ENCODE peak calls at places on chromosomes 11 and 22, in eight cellular contexts. One of them, this sample, is unnamed.

GRCh38 chr11:20056109-20057054 is 103.9 kb downstream of the DBX1 start:
- DNase-seq in substantia nigra: peak; percentile 28
- DNase-seq in GM23248: no peak
- DNase-seq in upper lobe of left lung: no peak
- DNase-seq in CD8-positive, alpha-beta memory T cell: no peak
- DNase-seq in A549: no peak
- DNase-seq in fibroblast of lung: no peak
- DNase-seq in neural progenitor cell: no peak
- DNase-seq in this sample: peak; percentile 37

GRCh38 chr11:36352919-36353318 is 56.8 kb downstream of the PRR5L start:
- DNase-seq in upper lobe of left lung: peak; percentile 21
- DNase-seq in substantia nigra: no peak
- DNase-seq in A549: no peak
- DNase-seq in CD8-positive, alpha-beta memory T cell: peak; percentile 88
- DNase-seq in fibroblast of lung: no peak
- DNase-seq in GM23248: no peak
- DNase-seq in neural progenitor cell: no peak
- DNase-seq in this sample: no peak

GRCh38 chr11:109939176-109939810 is 153.9 kb upstream of the ZC3H12C start:
- DNase-seq in CD8-positive, alpha-beta memory T cell: no peak
- DNase-seq in GM23248: peak; percentile 91
- DNase-seq in neural progenitor cell: peak; percentile 78
- DNase-seq in upper lobe of left lung: peak; percentile 43
- DNase-seq in fibroblast of lung: peak; percentile 85
- DNase-seq in substantia nigra: no peak
- DNase-seq in A549: peak; percentile 38
- DNase-seq in this sample: no peak

GRCh38 chr11:47565340-47566165 is at the start of gene PTPMT1:
- DNase-seq in A549: peak; percentile 55
- DNase-seq in substantia nigra: peak; percentile 47
- DNase-seq in GM23248: peak; percentile 92
- DNase-seq in CD8-positive, alpha-beta memory T cell: peak; percentile 75
- DNase-seq in fibroblast of lung: peak; percentile 68
- DNase-seq in upper lobe of left lung: peak; percentile 82
- DNase-seq in neural progenitor cell: peak; percentile 80
- DNase-seq in this sample: no peak

GRCh38 chr11:115284766-115285165 is 219.4 kb downstream of the CADM1 start:
- DNase-seq in CD8-positive, alpha-beta memory T cell: no peak
- DNase-seq in GM23248: no peak
- DNase-seq in neural progenitor cell: peak; percentile 42
- DNase-seq in substantia nigra: no peak
- DNase-seq in upper lobe of left lung: no peak
- DNase-seq in fibroblast of lung: peak; percentile 29
- DNase-seq in A549: no peak
- DNase-seq in this sample: no peak

GRCh38 chr11:27619039-27619438 is 81.2 kb downstream of the BDNF start:
- DNase-seq in substantia nigra: no peak
- DNase-seq in A549: no peak
- DNase-seq in GM23248: peak; percentile 38
- DNase-seq in neural progenitor cell: no peak
- DNase-seq in upper lobe of left lung: no peak
- DNase-seq in CD8-positive, alpha-beta memory T cell: no peak
- DNase-seq in fibroblast of lung: no peak
- DNase-seq in this sample: no peak

GRCh38 chr22:25546242-25546641 is 18.2 kb upstream of the GRK3 start:
- DNase-seq in substantia nigra: no peak
- DNase-seq in CD8-positive, alpha-beta memory T cell: no peak
- DNase-seq in A549: no peak
- DNase-seq in upper lobe of left lung: no peak
- DNase-seq in neural progenitor cell: no peak
- DNase-seq in fibroblast of lung: no peak
- DNase-seq in GM23248: no peak
- DNase-seq in this sample: no peak

GRCh38 chr22:30701872-30702271 is 7.2 kb downstream of the OSBP2 start:
- DNase-seq in neural progenitor cell: no peak
- DNase-seq in A549: no peak
- DNase-seq in fibroblast of lung: no peak
- DNase-seq in CD8-positive, alpha-beta memory T cell: no peak
- DNase-seq in substantia nigra: no peak
- DNase-seq in GM23248: peak; percentile 69
- DNase-seq in upper lobe of left lung: no peak
- DNase-seq in this sample: no peak

GRCh38 chr11:71301858-71302533 is 49.6 kb upstream of the SHANK2 start:
- DNase-seq in CD8-positive, alpha-beta memory T cell: no peak
- DNase-seq in upper lobe of left lung: no peak
- DNase-seq in GM23248: no peak
- DNase-seq in neural progenitor cell: no peak
- DNase-seq in substantia nigra: no peak
- DNase-seq in A549: no peak
- DNase-seq in fibroblast of lung: no peak
- DNase-seq in this sample: no peak

GRCh38 chr11:37072538-37072937 is 474.5 kb upstream of the RAG2 start:
- DNase-seq in GM23248: no peak
- DNase-seq in upper lobe of left lung: no peak
- DNase-seq in CD8-positive, alpha-beta memory T cell: no peak
- DNase-seq in substantia nigra: no peak
- DNase-seq in A549: no peak
- DNase-seq in fibroblast of lung: peak; percentile 0
- DNase-seq in neural progenitor cell: no peak
- DNase-seq in this sample: no peak

GRCh38 chr22:17943533-17944204 is 80.7 kb downstream of the MICAL3 start:
- DNase-seq in neural progenitor cell: no peak
- DNase-seq in substantia nigra: no peak
- DNase-seq in GM23248: no peak
- DNase-seq in A549: no peak
- DNase-seq in upper lobe of left lung: no peak
- DNase-seq in CD8-positive, alpha-beta memory T cell: no peak
- DNase-seq in fibroblast of lung: no peak
- DNase-seq in this sample: no peak

GRCh38 chr22:17944205-17944725 is 80.1 kb downstream of the MICAL3 start:
- DNase-seq in substantia nigra: no peak
- DNase-seq in neural progenitor cell: peak; percentile 64
- DNase-seq in GM23248: no peak
- DNase-seq in upper lobe of left lung: no peak
- DNase-seq in CD8-positive, alpha-beta memory T cell: no peak
- DNase-seq in fibroblast of lung: no peak
- DNase-seq in A549: no peak
- DNase-seq in this sample: no peak

GRCh38 chr22:17945851-17946690 is 78.3 kb downstream of the MICAL3 start:
- DNase-seq in substantia nigra: no peak
- DNase-seq in upper lobe of left lung: peak; percentile 1
- DNase-seq in neural progenitor cell: no peak
- DNase-seq in CD8-positive, alpha-beta memory T cell: no peak
- DNase-seq in fibroblast of lung: no peak
- DNase-seq in GM23248: no peak
- DNase-seq in A549: no peak
- DNase-seq in this sample: no peak

GRCh38 chr22:17946691-17947367 is 77.5 kb downstream of the MICAL3 start:
- DNase-seq in neural progenitor cell: no peak
- DNase-seq in A549: no peak
- DNase-seq in GM23248: no peak
- DNase-seq in CD8-positive, alpha-beta memory T cell: no peak
- DNase-seq in substantia nigra: no peak
- DNase-seq in fibroblast of lung: no peak
- DNase-seq in upper lobe of left lung: peak; percentile 14
- DNase-seq in this sample: no peak

DNA sequence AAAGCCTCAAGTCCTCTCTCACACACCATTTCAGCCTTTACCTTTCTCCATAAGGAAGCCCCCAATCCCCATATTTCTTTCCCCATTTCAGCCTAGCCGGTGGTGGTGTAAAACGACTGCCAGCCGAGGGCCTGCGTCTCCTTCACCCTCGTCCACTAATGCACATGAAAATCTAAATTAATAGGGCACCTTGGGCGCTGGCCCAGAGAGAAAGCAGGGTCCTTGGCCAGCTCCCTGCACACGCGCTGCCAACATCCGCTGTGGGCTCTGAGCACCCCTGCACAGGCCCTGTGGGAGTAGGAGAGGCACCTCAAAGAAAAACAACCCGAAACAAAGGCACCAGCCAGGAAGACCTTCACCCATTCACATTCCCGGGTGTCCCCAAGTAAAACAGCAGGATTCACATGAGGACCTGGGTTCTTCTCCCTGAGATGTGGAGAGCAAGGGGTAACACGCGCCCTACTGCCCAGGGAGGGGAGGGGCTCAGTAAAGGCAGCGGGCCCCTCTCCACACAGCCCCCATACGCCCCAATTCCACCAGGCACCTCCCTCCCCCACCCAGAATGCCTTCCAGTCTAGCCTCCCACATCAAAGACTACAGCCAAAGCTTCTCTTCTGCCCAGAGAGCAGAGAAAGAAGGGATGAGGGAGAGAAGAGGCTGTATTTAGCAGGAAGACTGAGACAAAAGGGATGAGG is 79.1 kb downstream of the MICAL3 start:
- DNase-seq in upper lobe of left lung: no peak
- DNase-seq in A549: no peak
- DNase-seq in fibroblast of lung: no peak
- DNase-seq in GM23248: no peak
- DNase-seq in neural progenitor cell: no peak
- DNase-seq in CD8-positive, alpha-beta memory T cell: no peak
- DNase-seq in substantia nigra: no peak
- DNase-seq in this sample: no peak
- H3K27ac ChIP-seq in upper lobe of left lung: no peak overlapping the region
- H3K27ac ChIP-seq in A549: no peak overlapping the region
- H3K27ac ChIP-seq in fibroblast of lung: no peak overlapping the region
- H3K27ac ChIP-seq in GM23248: no peak overlapping the region
- H3K27ac ChIP-seq in neural progenitor cell: peak overlapping the region; percentile 20
- H3K27ac ChIP-seq in CD8-positive, alpha-beta memory T cell: no peak overlapping the region
- H3K27ac ChIP-seq in substantia nigra: peak overlapping the region; percentile 51
- H3K27ac ChIP-seq in this sample: no peak overlapping the region

GRCh38 chr11:61650781-61651571 is 29.2 kb upstream of the DAGLA start:
- DNase-seq in A549: no peak
- DNase-seq in substantia nigra: no peak
- DNase-seq in neural progenitor cell: peak; percentile 75
- DNase-seq in upper lobe of left lung: no peak
- DNase-seq in fibroblast of lung: no peak
- DNase-seq in GM23248: no peak
- DNase-seq in CD8-positive, alpha-beta memory T cell: no peak
- DNase-seq in this sample: no peak

GRCh38 chr11:61652135-61652534 is 28.1 kb upstream of the DAGLA start:
- DNase-seq in upper lobe of left lung: no peak
- DNase-seq in GM23248: no peak
- DNase-seq in CD8-positive, alpha-beta memory T cell: no peak
- DNase-seq in neural progenitor cell: no peak
- DNase-seq in fibroblast of lung: no peak
- DNase-seq in substantia nigra: no peak
- DNase-seq in A549: no peak
- DNase-seq in this sample: no peak

GRCh38 chr11:61656347-61657077 is 23.7 kb upstream of the DAGLA start:
- DNase-seq in neural progenitor cell: no peak
- DNase-seq in GM23248: no peak
- DNase-seq in CD8-positive, alpha-beta memory T cell: no peak
- DNase-seq in A549: no peak
- DNase-seq in substantia nigra: no peak
- DNase-seq in upper lobe of left lung: no peak
- DNase-seq in fibroblast of lung: no peak
- DNase-seq in this sample: no peak

GRCh38 chr11:61657566-61657965 is 22.6 kb upstream of the DAGLA start:
- DNase-seq in GM23248: no peak
- DNase-seq in upper lobe of left lung: no peak
- DNase-seq in A549: no peak
- DNase-seq in neural progenitor cell: no peak
- DNase-seq in fibroblast of lung: no peak
- DNase-seq in CD8-positive, alpha-beta memory T cell: no peak
- DNase-seq in substantia nigra: no peak
- DNase-seq in this sample: no peak

DNA sequence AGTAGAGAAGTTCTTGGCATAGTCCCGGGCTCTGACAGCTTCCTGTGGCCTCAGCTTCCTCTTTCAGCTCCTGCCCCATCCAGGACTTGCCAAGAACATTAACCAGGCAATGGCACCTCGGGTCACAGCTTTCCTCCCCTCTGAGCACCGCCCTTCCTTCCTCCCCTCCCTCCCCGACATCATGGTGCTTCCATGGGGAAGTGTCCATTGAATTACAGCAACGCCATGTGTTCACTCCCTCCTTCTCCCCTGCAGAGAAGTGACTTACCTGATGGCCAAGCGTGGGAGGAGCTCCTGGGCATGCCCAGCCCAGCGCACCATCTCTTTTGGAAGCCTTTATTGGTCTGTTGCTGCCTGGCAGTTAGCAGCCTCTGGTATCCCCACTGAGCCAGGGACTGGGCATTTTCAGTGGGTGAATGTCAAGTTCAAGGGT is 25.8 kb upstream of the DAGLA start:
- DNase-seq in A549: no peak
- DNase-seq in substantia nigra: no peak
- DNase-seq in GM23248: no peak
- DNase-seq in neural progenitor cell: no peak
- DNase-seq in CD8-positive, alpha-beta memory T cell: no peak
- DNase-seq in upper lobe of left lung: peak; percentile 43
- DNase-seq in fibroblast of lung: no peak
- DNase-seq in this sample: no peak
- H3K27ac ChIP-seq in A549: peak overlapping the region; percentile 59
- H3K27ac ChIP-seq in substantia nigra: no peak overlapping the region
- H3K27ac ChIP-seq in GM23248: no peak overlapping the region
- H3K27ac ChIP-seq in neural progenitor cell: no peak overlapping the region
- H3K27ac ChIP-seq in CD8-positive, alpha-beta memory T cell: no peak overlapping the region
- H3K27ac ChIP-seq in upper lobe of left lung: peak overlapping the region; percentile 1
- H3K27ac ChIP-seq in fibroblast of lung: no peak overlapping the region
- H3K27ac ChIP-seq in this sample: no peak overlapping the region

GRCh38 chr22:49872347-49872746 is 18.7 kb downstream of the ZBED4 start:
- DNase-seq in CD8-positive, alpha-beta memory T cell: no peak
- DNase-seq in substantia nigra: no peak
- DNase-seq in GM23248: no peak
- DNase-seq in upper lobe of left lung: no peak
- DNase-seq in A549: no peak
- DNase-seq in fibroblast of lung: no peak
- DNase-seq in neural progenitor cell: no peak
- DNase-seq in this sample: no peak
- H3K27ac ChIP-seq in CD8-positive, alpha-beta memory T cell: no peak overlapping the region
- H3K27ac ChIP-seq in substantia nigra: no peak overlapping the region
- H3K27ac ChIP-seq in GM23248: no peak overlapping the region
- H3K27ac ChIP-seq in upper lobe of left lung: no peak overlapping the region
- H3K27ac ChIP-seq in A549: no peak overlapping the region
- H3K27ac ChIP-seq in fibroblast of lung: no peak overlapping the region
- H3K27ac ChIP-seq in neural progenitor cell: no peak overlapping the region
- H3K27ac ChIP-seq in this sample: no peak overlapping the region

GRCh38 chr22:41902016-41902415 is 12.9 kb downstream of the SHISA8 start:
- DNase-seq in neural progenitor cell: no peak
- DNase-seq in fibroblast of lung: no peak
- DNase-seq in A549: no peak
- DNase-seq in GM23248: no peak
- DNase-seq in substantia nigra: no peak
- DNase-seq in CD8-positive, alpha-beta memory T cell: no peak
- DNase-seq in upper lobe of left lung: no peak
- DNase-seq in this sample: no peak

GRCh38 chr22:41900652-41901312 is 14.1 kb downstream of the SHISA8 start:
- DNase-seq in GM23248: no peak
- DNase-seq in fibroblast of lung: no peak
- DNase-seq in CD8-positive, alpha-beta memory T cell: no peak
- DNase-seq in A549: no peak
- DNase-seq in neural progenitor cell: no peak
- DNase-seq in upper lobe of left lung: no peak
- DNase-seq in substantia nigra: no peak
- DNase-seq in this sample: no peak

GRCh38 chr22:41904450-41905410 is 10.1 kb downstream of the SHISA8 start:
- DNase-seq in CD8-positive, alpha-beta memory T cell: no peak
- DNase-seq in neural progenitor cell: no peak
- DNase-seq in fibroblast of lung: no peak
- DNase-seq in GM23248: no peak
- DNase-seq in substantia nigra: no peak
- DNase-seq in A549: no peak
- DNase-seq in upper lobe of left lung: no peak
- DNase-seq in this sample: no peak

GRCh38 chr22:41905411-41906202 is 9.3 kb downstream of the SHISA8 start:
- DNase-seq in upper lobe of left lung: no peak
- DNase-seq in CD8-positive, alpha-beta memory T cell: no peak
- DNase-seq in fibroblast of lung: no peak
- DNase-seq in A549: no peak
- DNase-seq in GM23248: no peak
- DNase-seq in substantia nigra: no peak
- DNase-seq in neural progenitor cell: no peak
- DNase-seq in this sample: no peak

GRCh38 chr22:41902932-41903421 is 11.9 kb downstream of the SHISA8 start:
- DNase-seq in fibroblast of lung: no peak
- DNase-seq in GM23248: no peak
- DNase-seq in A549: no peak
- DNase-seq in upper lobe of left lung: no peak
- DNase-seq in CD8-positive, alpha-beta memory T cell: no peak
- DNase-seq in neural progenitor cell: no peak
- DNase-seq in substantia nigra: no peak
- DNase-seq in this sample: no peak
- H3K27ac ChIP-seq in fibroblast of lung: no peak overlapping the region
- H3K27ac ChIP-seq in GM23248: no peak overlapping the region
- H3K27ac ChIP-seq in A549: no peak overlapping the region
- H3K27ac ChIP-seq in upper lobe of left lung: no peak overlapping the region
- H3K27ac ChIP-seq in CD8-positive, alpha-beta memory T cell: no peak overlapping the region
- H3K27ac ChIP-seq in neural progenitor cell: no peak overlapping the region
- H3K27ac ChIP-seq in substantia nigra: no peak overlapping the region
- H3K27ac ChIP-seq in this sample: no peak overlapping the region

This sample was measured in thoracic aorta.